ENCODE peak calls at places on chromosomes 6 and 20, in eight cellular contexts. A is pancreas, L is cardiac fibroblast, S is NB4, W is fibroblast of pulmonary artery, H is hepatocyte, Q is cardiac muscle cell, B is A549. R is an unnamed sample.

GRCh38 chr6:136982928-136983327 is 60.8 kb downstream of the SLC35D3 start:
- DNase-seq in S (no peak), A (no peak), W (no peak), Q (no peak), H (no peak), L (no peak), B (no peak), R (no peak)

GRCh38 chr6:151286192-151286591 is 46.4 kb downstream of the AKAP12 start:
- DNase-seq in B (no peak), Q (no peak), H (no peak), A (no peak), S (no peak), W (no peak), L (no peak), R (peak)

GRCh38 chr6:48766349-48766748 is 655.4 kb upstream of the PTCHD4 start:
- DNase-seq in W (peak), S (no peak), B (peak), L (peak), H (peak), A (no peak), Q (peak), R (peak)

GRCh38 chr6:26420607-26421235 is 18.6 kb downstream of the BTN3A1 start:
- DNase-seq in S (peak), B (peak), A (peak), H (peak), W (peak), L (peak), Q (peak), R (peak)

GRCh38 chr6:165098165-165098564 is 211.2 kb downstream of the C6orf118 start:
- DNase-seq in H (no peak), L (peak), W (peak), A (no peak), B (peak), Q (peak), S (peak), R (no peak)

GRCh38 chr6:1758076-1758679 is 148.5 kb downstream of the FOXC1 start:
- DNase-seq in B (no peak), L (no peak), W (no peak), Q (no peak), A (no peak), H (no peak), S (no peak), R (no peak)

GRCh38 chr6:11770546-11771466 is 7.8 kb downstream of the ADTRP start:
- DNase-seq in W (peak), B (peak), Q (peak), A (peak), S (peak), H (peak), L (peak), R (peak)

GRCh38 chr6:33061987-33062386 is 11.5 kb downstream of the HLA-DPA1 start:
- DNase-seq in A (no peak), B (peak), S (peak), H (no peak), W (peak), L (peak), Q (peak), R (peak)

GRCh38 chr6:107822154-107823046 is 1.7 kb downstream of the SCML4 start:
- DNase-seq in Q (peak), L (no peak), B (no peak), H (no peak), W (no peak), S (peak), A (no peak), R (peak)

GRCh38 chr6:91462236-91462635 is 875.4 kb upstream of the MAP3K7 start:
- DNase-seq in Q (no peak), B (no peak), H (no peak), S (no peak), L (no peak), W (no peak), A (no peak), R (no peak)

GRCh38 chr6:41505084-41506049 is 40.8 kb upstream of the FOXP4 start:
- DNase-seq in Q (peak), S (no peak), W (peak), H (peak), A (peak), L (peak), B (no peak), R (peak)

GRCh38 chr6:157763129-157763893 is 59.7 kb upstream of the SNX9 start:
- DNase-seq in L (peak), A (peak), W (peak), H (peak), S (no peak), B (peak), Q (peak), R (peak)

GRCh38 chr6:113146878-113147277 is 710.3 kb upstream of the MARCKS start:
- DNase-seq in A (no peak), S (no peak), H (no peak), L (no peak), B (no peak), W (no peak), Q (no peak), R (no peak)

GRCh38 chr20:23629017-23629541 is 8.7 kb downstream of the CST3 start:
- DNase-seq in Q (peak), H (peak), W (peak), S (no peak), A (no peak), B (peak), L (peak), R (peak)

GRCh38 chr20:33257237-33257636 is 21.4 kb downstream of the BPIFA1 start:
- DNase-seq in L (no peak), A (no peak), H (no peak), B (no peak), Q (no peak), S (no peak), W (no peak), R (no peak)

GRCh38 chr6:46781478-46782378 is 11.5 kb upstream of the MEP1A start:
- DNase-seq in L (peak), W (peak), S (peak), B (peak), A (peak), Q (peak), H (peak), R (peak)

GRCh38 chr6:125041740-125042459 is 79.7 kb downstream of the RNF217 start:
- DNase-seq in W (peak), H (no peak), A (no peak), S (no peak), B (no peak), L (peak), Q (no peak), R (no peak)

GRCh38 chr20:33684533-33685327 is 1.5 kb downstream of the E2F1 start:
- DNase-seq in S (peak), H (no peak), B (no peak), Q (no peak), A (no peak), L (no peak), W (peak), R (no peak)

GRCh38 chr20:4083103-4083864 is 67.9 kb upstream of the RNF24 start:
- DNase-seq in H (no peak), W (peak), B (no peak), L (no peak), A (no peak), S (no peak), Q (no peak), R (no peak)

GRCh38 chr6:10763006-10763405 is 15.4 kb downstream of the TMEM14B start:
- DNase-seq in H (no peak), Q (peak), L (peak), W (peak), S (no peak), B (no peak), A (no peak), R (peak)

GRCh38 chr6:10756085-10756484 is 8.5 kb downstream of the TMEM14B start:
- DNase-seq in S (peak), Q (no peak), W (no peak), L (no peak), B (no peak), A (no peak), H (no peak), R (no peak)

GRCh38 chr6:10759312-10759839 is 11.8 kb downstream of the TMEM14B start:
- DNase-seq in B (peak), H (peak), W (peak), L (peak), A (no peak), Q (peak), S (peak), R (peak)

GRCh38 chr6:10759884-10760329 is 12.3 kb downstream of the TMEM14B start:
- DNase-seq in H (peak), L (peak), B (peak), S (no peak), Q (peak), W (peak), A (peak), R (peak)
- H3K4me3 ChIP-seq in H (no peak), L (no peak), B (no peak), S (no peak), Q (no peak), W (no peak), A (no peak), R (no peak)

GRCh38 chr20:60718743-60719142 is 533.3 kb upstream of the CDH4 start:
- DNase-seq in W (no peak), S (peak), H (no peak), A (no peak), L (no peak), B (no peak), Q (no peak), R (no peak)
- TF ChIP-seq CTCF in W (no peak), S (peak), H (no peak), A (no peak), L (no peak), B (no peak), Q (no peak), R (no peak)

GRCh38 chr6:85126448-85127178 is 323.3 kb upstream of the NT5E start:
- DNase-seq in Q (peak), S (peak), H (peak), W (peak), B (peak), L (peak), A (peak), R (peak)
- H3K4me3 ChIP-seq in Q (no peak), S (no peak), H (no peak), W (no peak), B (no peak), L (no peak), A (no peak), R (no peak)

GRCh38 chr6:128519132-128519930 is 1.1 kb downstream of the PTPRK start:
- DNase-seq in B (peak), H (peak), L (peak), S (no peak), A (peak), W (peak), Q (peak), R (peak)
- TF ChIP-seq CTCF in B (no peak), H (peak), L (peak), S (no peak), A (no peak), W (peak), Q (peak), R (peak)

GRCh38 chr20:49986049-49986448 is 3.3 kb downstream of the SNAI1 start:
- DNase-seq in B (no peak), L (peak), S (no peak), H (no peak), A (no peak), W (peak), Q (peak), R (peak)

GRCh38 chr20:49987868-49988690 is 5.3 kb downstream of the SNAI1 start:
- DNase-seq in Q (peak), S (no peak), H (no peak), W (peak), L (peak), A (no peak), B (no peak), R (no peak)

GRCh38 chr20:49987015-49987867 is 4.5 kb downstream of the SNAI1 start:
- DNase-seq in L (peak), B (no peak), A (no peak), W (peak), S (no peak), Q (peak), H (no peak), R (peak)

GRCh38 chr20:49990310-49990720 is 7.5 kb downstream of the SNAI1 start:
- DNase-seq in B (no peak), Q (peak), W (peak), A (no peak), S (no peak), L (peak), H (no peak), R (no peak)

GRCh38 chr20:49989234-49990065 is 6.7 kb downstream of the SNAI1 start:
- DNase-seq in B (peak), S (peak), A (no peak), H (peak), Q (peak), L (peak), W (peak), R (peak)
- H3K4me3 ChIP-seq in B (no peak), S (no peak), A (no peak), H (no peak), Q (no peak), L (no peak), W (peak), R (no peak)

DNA sequence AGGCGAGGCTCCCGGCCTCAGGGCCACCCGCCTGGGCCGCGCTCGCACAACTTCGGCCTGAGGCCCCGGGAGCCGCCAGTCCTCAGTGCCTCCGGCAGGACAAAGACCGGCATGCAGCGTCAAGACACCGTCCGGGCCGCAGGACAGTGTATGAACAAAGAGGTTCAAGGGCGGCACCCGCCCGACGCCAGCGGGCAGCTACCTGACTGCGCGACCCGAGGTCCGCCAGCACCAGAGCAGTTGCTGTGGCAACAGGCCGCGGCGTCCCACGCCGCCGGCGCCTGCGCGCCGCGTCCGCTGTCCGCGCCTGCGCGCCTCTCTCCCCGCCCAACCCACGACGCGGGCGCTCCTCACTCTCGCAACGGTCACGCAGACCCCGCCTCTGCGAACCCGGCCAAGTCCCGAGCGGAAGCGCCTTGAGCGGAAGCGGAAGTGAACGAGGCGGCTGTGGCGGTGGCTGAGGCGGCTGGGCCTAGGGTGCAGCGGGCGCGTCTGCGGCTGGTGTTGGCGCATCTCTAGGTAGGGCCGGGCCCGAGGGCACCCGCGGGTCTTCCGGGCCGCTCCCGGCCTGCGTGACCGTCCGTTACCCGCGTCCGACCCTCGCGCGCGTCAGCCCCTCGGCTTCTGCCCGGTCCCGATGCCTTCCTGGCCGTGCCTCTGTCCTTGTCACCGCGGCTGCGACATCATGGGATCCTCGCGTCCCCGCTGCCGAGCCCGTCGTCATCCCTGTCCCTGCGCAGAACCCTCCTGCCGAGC is at the start of gene FAM120B:
- DNase-seq in H (peak), L (peak), B (peak), A (peak), Q (peak), S (peak), W (peak), R (peak)
- TF ChIP-seq CTCF in H (no peak), L (no peak), B (no peak), A (no peak), Q (no peak), S (no peak), W (no peak), R (no peak)

DNA sequence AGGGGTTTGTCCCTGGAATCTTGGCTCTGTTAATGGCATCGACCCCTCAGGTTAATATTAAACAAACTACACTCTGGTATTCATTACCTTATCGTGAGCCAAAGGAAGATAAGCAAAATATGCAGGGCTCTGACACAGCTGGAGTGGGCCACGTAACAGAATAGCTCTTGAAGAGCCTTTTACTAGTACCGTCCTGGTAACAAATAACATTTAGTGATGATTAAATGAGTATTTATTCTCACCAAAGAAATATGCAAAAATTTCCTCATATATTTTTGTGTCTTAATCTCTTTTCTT is 20.1 kb upstream of the UTRN start:
- DNase-seq in A (no peak), S (no peak), W (peak), B (peak), H (peak), L (peak), Q (peak), R (peak)
- H3K4me3 ChIP-seq in A (no peak), S (no peak), W (peak), B (peak), H (no peak), L (no peak), Q (no peak), R (no peak)

R was measured in choroid plexus epithelial cell.